ENCODE peak calls at places on chromosome 22, in nine cellular contexts. G, U, T, Y, Q, K, L, Z and X are unnamed samples.
A peak's percentile ranks its signal among the peaks of the same experiment; 100 is the strongest.

GRCh38 chr22:26828311-26828710 is 170.9 kb downstream of the MIAT start:
- DNase-seq in G (no peak), U (no peak), T (no peak), Y (no peak), Q (no peak), K (no peak), L (no peak), Z (no peak), X (no peak)

GRCh38 chr22:26033071-26033470 is 136.2 kb upstream of the SEZ6L start:
- DNase-seq in G (no peak), U (no peak), T (no peak), Y (no peak), Q (no peak), K (no peak), L (no peak), Z (no peak), X (no peak)

GRCh38 chr22:26461188-26461810 is 22.3 kb downstream of the HPS4 start:
- DNase-seq in G (peak; percentile 56), U (no peak), T (no peak), Y (no peak), Q (peak; percentile 33), K (no peak), L (peak; percentile 74), Z (no peak), X (peak; percentile 55)

GRCh38 chr22:39927544-39927943 is 26.7 kb downstream of the GRAP2 start:
- DNase-seq in G (no peak), U (no peak), T (no peak), Y (no peak), Q (peak; percentile 11), K (no peak), L (no peak), Z (no peak), X (no peak)

GRCh38 chr22:32904044-32904443 is 102.5 kb downstream of the TIMP3 start:
- DNase-seq in G (peak; percentile 22), U (no peak), T (no peak), Y (no peak), Q (no peak), K (no peak), L (peak; percentile 47), Z (peak; percentile 50), X (peak; percentile 68)

GRCh38 chr22:38733329-38734202 is 22.2 kb downstream of the SUN2 start:
- DNase-seq in G (peak; percentile 81), U (no peak), T (no peak), Y (no peak), Q (no peak), K (peak; percentile 37), L (peak; percentile 62), Z (peak; percentile 18), X (peak; percentile 59)

GRCh38 chr22:48704335-48704734 is 1123.3 kb downstream of the BRD1 start:
- DNase-seq in G (no peak), U (no peak), T (no peak), Y (no peak), Q (no peak), K (no peak), L (no peak), Z (no peak), X (no peak)

GRCh38 chr22:17483670-17484372 is 79.5 kb upstream of the SLC25A18 start:
- DNase-seq in G (no peak), U (no peak), T (no peak), Y (peak; percentile 44), Q (no peak), K (no peak), L (no peak), Z (no peak), X (no peak)

GRCh38 chr22:44396727-44397722 is 84.3 kb upstream of the SHISAL1 start:
- DNase-seq in G (no peak), U (no peak), T (no peak), Y (no peak), Q (no peak), K (no peak), L (no peak), Z (no peak), X (no peak)

GRCh38 chr22:48239461-48240164 is 1477.2 kb downstream of the TBC1D22A start:
- DNase-seq in G (no peak), U (no peak), T (no peak), Y (no peak), Q (no peak), K (no peak), L (no peak), Z (no peak), X (no peak)

GRCh38 chr22:45318558-45319318 is 9.0 kb downstream of the FAM118A start:
- DNase-seq in G (no peak), U (peak; percentile 81), T (no peak), Y (peak; percentile 16), Q (no peak), K (peak; percentile 87), L (peak; percentile 35), Z (peak; percentile 69), X (no peak)

GRCh38 chr22:19510919-19511341 is 13.3 kb downstream of the CLDN5 start:
- DNase-seq in G (no peak), U (no peak), T (no peak), Y (no peak), Q (no peak), K (no peak), L (no peak), Z (no peak), X (no peak)

GRCh38 chr22:33018232-33018864 is 39.8 kb downstream of the SYN3 start:
- DNase-seq in G (peak; percentile 51), U (no peak), T (no peak), Y (no peak), Q (peak; percentile 35), K (no peak), L (peak; percentile 76), Z (peak; percentile 21), X (peak; percentile 51)

GRCh38 chr22:37045958-37046357 is 5.6 kb upstream of the KCTD17 start:
- DNase-seq in G (no peak), U (no peak), T (no peak), Y (no peak), Q (no peak), K (no peak), L (peak; percentile 68), Z (peak; percentile 53), X (peak; percentile 31)

GRCh38 chr22:45968751-45969413 is 8.1 kb downstream of the WNT7B start:
- DNase-seq in G (no peak), U (no peak), T (peak; percentile 71), Y (peak; percentile 81), Q (no peak), K (no peak), L (peak; percentile 56), Z (peak; percentile 98), X (no peak)

GRCh38 chr22:41524809-41525449 is 19.3 kb downstream of the POLR3H start:
- DNase-seq in G (no peak), U (peak; percentile 39), T (no peak), Y (no peak), Q (no peak), K (peak; percentile 76), L (no peak), Z (no peak), X (no peak)

GRCh38 chr22:27726726-27727449 is 74.7 kb downstream of the MN1 start:
- DNase-seq in G (peak; percentile 28), U (no peak), T (no peak), Y (peak; percentile 51), Q (no peak), K (no peak), L (peak; percentile 92), Z (peak; percentile 84), X (peak; percentile 86)